ENCODE peak calls at places on chromosome 7, in ten cellular contexts. Z is HEK293T; Q is Daoy; Y is kidney glomerular epithelial cell; L is hippocampal formation; H is NCI-H774; G is natural killer cell treated with Interleukin-12 subunit alpha and Interleukin-12 subunit beta and Interleukin-15 and Interleukin-18, amount 100 ng/mL, for 72 hours; I is HT-29; D is trophoblast cell; W is pons. M is an unnamed sample.

GRCh38 chr7:30613366-30614325 is 19.0 kb downstream of the GARS1 start:
- DNase-seq in L (no peak), W (no peak), Z (no peak), I (no peak), Y (no peak), H (no peak), G (no peak), Q (no peak), D (no peak), M (no peak)

GRCh38 chr7:14184292-14184864 is 194.9 kb upstream of the ETV1 start:
- DNase-seq in D (no peak), Y (no peak), I (peak; percentile 22), Q (no peak), L (no peak), W (no peak), H (no peak), G (no peak), Z (no peak), M (no peak)

GRCh38 chr7:74449809-74450397 is 3.8 kb upstream of the GTF2IRD1 start:
- DNase-seq in Y (peak; percentile 24), D (peak; percentile 77), Z (peak; percentile 81), H (peak; percentile 31), W (peak; percentile 45), Q (peak; percentile 69), I (peak; percentile 87), L (peak; percentile 17), G (peak; percentile 64), M (peak; percentile 66)

GRCh38 chr7:81161459-81162075 is 242.7 kb upstream of the SEMA3C start:
- DNase-seq in D (peak; percentile 91), Q (peak; percentile 87), H (no peak), L (no peak), Y (peak; percentile 84), I (peak; percentile 70), W (no peak), Z (peak; percentile 15), G (no peak), M (no peak)

GRCh38 chr7:27161214-27161720 is 4.1 kb downstream of the HOXA9 start:
- DNase-seq in H (no peak), Q (no peak), I (no peak), Z (no peak), D (no peak), G (no peak), L (no peak), Y (no peak), W (peak; percentile 21), M (no peak)

GRCh38 chr7:90229728-90230127 is 15.2 kb upstream of the CFAP69 start:
- DNase-seq in G (no peak), H (no peak), Z (no peak), Q (no peak), D (no peak), L (no peak), I (peak; percentile 75), W (no peak), Y (no peak), M (no peak)

GRCh38 chr7:83749495-83749894 is 100.6 kb upstream of the SEMA3E start:
- DNase-seq in W (no peak), I (no peak), L (no peak), D (no peak), Y (no peak), H (no peak), G (no peak), Q (no peak), Z (no peak), M (no peak)

GRCh38 chr7:464712-465461 is 54.8 kb downstream of the PDGFA start:
- DNase-seq in Z (no peak), Y (no peak), D (peak; percentile 65), I (no peak), H (no peak), G (no peak), L (no peak), Q (no peak), W (no peak), M (no peak)

GRCh38 chr7:96992624-96993452 is 12.5 kb upstream of the DLX6 start:
- DNase-seq in D (no peak), Q (no peak), G (no peak), H (no peak), I (no peak), W (no peak), Z (no peak), Y (no peak), L (no peak), M (no peak)

GRCh38 chr7:95684037-95684436 is 87.7 kb upstream of the PDK4 start:
- DNase-seq in G (no peak), L (no peak), I (peak; percentile 75), D (peak; percentile 50), Y (peak; percentile 55), Z (peak; percentile 14), W (peak; percentile 91), H (peak; percentile 13), Q (no peak), M (no peak)

GRCh38 chr7:125059861-125060456 is 130.3 kb upstream of the POT1 start:
- DNase-seq in H (peak; percentile 18), L (no peak), W (no peak), Y (peak; percentile 43), D (peak; percentile 38), Z (no peak), Q (no peak), I (peak; percentile 16), G (no peak), M (no peak)

GRCh38 chr7:155570171-155570958 is 24.0 kb upstream of the CNPY1 start:
- DNase-seq in H (no peak), W (no peak), Z (no peak), Q (no peak), G (no peak), L (no peak), I (no peak), D (no peak), Y (no peak), M (no peak)

M was measured in T-helper 17 cell.